ENCODE peak calls at places on chromosomes 7 and 10, in eight cellular contexts. S is testis; Y is Caco-2; D is breast epithelium; H is A549; R is CD8-positive, alpha-beta memory T cell; C is upper lobe of right lung; P is stomach. O is an unnamed sample.

GRCh38 chr10:62732841-62733653 is 71.5 kb upstream of the ADO start:
- DNase-seq in Y (no peak), H (no peak), R (peak; percentile 30), S (no peak), D (no peak), P (no peak), C (no peak), O (no peak)

GRCh38 chr7:76063525-76063924 is 15.6 kb downstream of the MDH2 start:
- DNase-seq in P (peak; percentile 86), Y (no peak), C (no peak), D (peak; percentile 40), R (no peak), H (no peak), S (peak; percentile 27), O (no peak)

GRCh38 chr10:79452174-79452611 is 6.8 kb upstream of the ZCCHC24 start:
- DNase-seq in R (no peak), C (no peak), D (no peak), S (peak; percentile 17), H (no peak), Y (no peak), P (no peak), O (no peak)

GRCh38 chr10:59099536-59099935 is 76.9 kb upstream of the PHYHIPL start:
- DNase-seq in D (no peak), R (no peak), Y (no peak), P (no peak), S (no peak), C (no peak), H (no peak), O (no peak)

GRCh38 chr10:76583711-76584161 is 1053.9 kb downstream of the KCNMA1 start:
- DNase-seq in P (no peak), D (no peak), R (no peak), C (no peak), Y (peak; percentile 45), S (no peak), H (peak; percentile 38), O (no peak)

GRCh38 chr10:15485684-15486316 is 114.7 kb upstream of the FAM171A1 start:
- DNase-seq in S (no peak), R (no peak), D (no peak), P (no peak), Y (no peak), H (no peak), C (no peak), O (no peak)

GRCh38 chr10:111598433-111599059 is 521.7 kb downstream of the ADRA2A start:
- DNase-seq in P (peak; percentile 32), D (no peak), H (peak; percentile 13), Y (peak; percentile 60), S (peak; percentile 82), R (peak; percentile 12), C (no peak), O (no peak)

GRCh38 chr7:82079527-82079926 is 309.7 kb upstream of the HGF start:
- DNase-seq in C (no peak), R (no peak), D (no peak), H (no peak), Y (no peak), P (no peak), S (no peak), O (no peak)

GRCh38 chr7:40306596-40306995 is 171.8 kb downstream of the SUGCT start:
- DNase-seq in P (no peak), R (no peak), H (no peak), C (no peak), D (no peak), S (no peak), Y (no peak), O (no peak)

GRCh38 chr10:11472158-11472753 is 139.2 kb downstream of the USP6NL start:
- DNase-seq in C (no peak), R (peak; percentile 55), S (peak; percentile 75), Y (peak; percentile 71), H (peak; percentile 51), D (no peak), P (peak; percentile 65), O (no peak)

GRCh38 chr7:20172736-20173334 is 44.3 kb downstream of the MACC1 start:
- DNase-seq in S (peak; percentile 83), H (peak; percentile 61), R (no peak), C (peak; percentile 58), P (peak; percentile 35), D (no peak), Y (peak; percentile 78), O (no peak)

GRCh38 chr10:110779489-110779888 is 92.2 kb upstream of the PDCD4 start:
- DNase-seq in S (no peak), C (no peak), Y (no peak), P (no peak), R (no peak), D (no peak), H (no peak), O (no peak)

GRCh38 chr10:90805211-90805610 is 52.6 kb downstream of the HTR7 start:
- DNase-seq in S (no peak), D (no peak), Y (no peak), H (no peak), R (no peak), P (no peak), C (no peak), O (no peak)

GRCh38 chr7:147023390-147023914 is 906.9 kb downstream of the CNTNAP2 start:
- DNase-seq in Y (no peak), H (no peak), C (no peak), D (no peak), P (no peak), S (no peak), R (no peak), O (no peak)

DNA sequence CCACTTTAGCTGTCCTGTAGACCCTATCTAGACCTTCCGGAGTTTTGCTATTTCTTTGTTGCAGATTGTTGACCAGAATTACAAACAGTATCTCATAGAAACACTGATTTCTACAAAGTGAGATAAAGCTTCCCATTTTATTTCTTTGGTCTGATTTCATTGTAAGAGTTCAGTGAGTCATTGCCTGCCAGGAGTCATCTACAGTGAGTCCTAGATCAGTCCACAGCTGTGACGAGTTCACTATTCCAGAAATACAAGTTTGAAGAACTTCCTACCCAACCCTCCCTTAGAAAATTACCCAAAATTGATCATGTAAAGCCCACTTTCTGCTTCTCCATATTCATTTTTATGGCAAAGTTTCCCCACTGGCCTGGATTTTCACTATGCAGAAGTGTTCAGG is 905.5 kb downstream of the CNTNAP2 start:
- DNase-seq in P (no peak), Y (no peak), C (no peak), S (no peak), R (no peak), D (no peak), H (no peak), O (no peak)
- H3K4me1 ChIP-seq in P (no peaks in the 10 kb centered on the region), Y (no peaks in the 10 kb centered on the region), C (no peaks in the 10 kb centered on the region), S (no peaks in the 10 kb centered on the region), R (no peaks in the 10 kb centered on the region), D (no peaks in the 10 kb centered on the region), H (no peaks in the 10 kb centered on the region), O (no peaks in the 10 kb centered on the region)

GRCh38 chr10:16491933-16492332 is 29.7 kb downstream of the C1QL3 start:
- DNase-seq in P (no peak), H (no peak), D (no peak), Y (no peak), C (no peak), R (no peak), S (no peak), O (no peak)

GRCh38 chr10:16497911-16498310 is 23.8 kb downstream of the C1QL3 start:
- DNase-seq in Y (no peak), C (no peak), H (no peak), P (no peak), R (no peak), S (no peak), D (no peak), O (no peak)

DNA sequence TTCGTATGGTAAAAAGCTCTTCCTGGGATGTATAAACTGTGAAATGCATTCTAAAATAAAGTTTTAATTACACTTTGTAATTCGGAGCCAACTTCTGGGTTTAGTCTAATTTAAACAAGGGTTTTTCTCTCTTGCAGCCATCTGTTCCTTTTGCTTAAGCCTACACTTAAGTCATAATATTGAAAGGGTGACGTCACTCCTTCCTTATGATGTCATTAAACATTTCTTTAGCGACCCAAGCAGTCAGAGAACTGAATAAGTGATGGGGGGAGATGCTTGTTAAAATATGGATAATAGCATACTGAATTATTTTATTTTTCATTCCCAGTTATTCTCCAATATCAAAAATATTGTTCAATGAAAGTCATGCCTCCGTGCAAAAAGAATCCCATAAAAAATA is 27.5 kb downstream of the C1QL3 start:
- DNase-seq in H (no peak), R (no peak), Y (no peak), D (no peak), P (no peak), C (no peak), S (no peak), O (no peak)
- H3K4me1 ChIP-seq in H (no peaks in the 10 kb centered on the region), R (no peaks in the 10 kb centered on the region), Y (peaks cover 13% of the 10 kb centered on the region), D (no peaks in the 10 kb centered on the region), P (no peaks in the 10 kb centered on the region), C (no peaks in the 10 kb centered on the region), S (no peaks in the 10 kb centered on the region), O (no peaks in the 10 kb centered on the region)

DNA sequence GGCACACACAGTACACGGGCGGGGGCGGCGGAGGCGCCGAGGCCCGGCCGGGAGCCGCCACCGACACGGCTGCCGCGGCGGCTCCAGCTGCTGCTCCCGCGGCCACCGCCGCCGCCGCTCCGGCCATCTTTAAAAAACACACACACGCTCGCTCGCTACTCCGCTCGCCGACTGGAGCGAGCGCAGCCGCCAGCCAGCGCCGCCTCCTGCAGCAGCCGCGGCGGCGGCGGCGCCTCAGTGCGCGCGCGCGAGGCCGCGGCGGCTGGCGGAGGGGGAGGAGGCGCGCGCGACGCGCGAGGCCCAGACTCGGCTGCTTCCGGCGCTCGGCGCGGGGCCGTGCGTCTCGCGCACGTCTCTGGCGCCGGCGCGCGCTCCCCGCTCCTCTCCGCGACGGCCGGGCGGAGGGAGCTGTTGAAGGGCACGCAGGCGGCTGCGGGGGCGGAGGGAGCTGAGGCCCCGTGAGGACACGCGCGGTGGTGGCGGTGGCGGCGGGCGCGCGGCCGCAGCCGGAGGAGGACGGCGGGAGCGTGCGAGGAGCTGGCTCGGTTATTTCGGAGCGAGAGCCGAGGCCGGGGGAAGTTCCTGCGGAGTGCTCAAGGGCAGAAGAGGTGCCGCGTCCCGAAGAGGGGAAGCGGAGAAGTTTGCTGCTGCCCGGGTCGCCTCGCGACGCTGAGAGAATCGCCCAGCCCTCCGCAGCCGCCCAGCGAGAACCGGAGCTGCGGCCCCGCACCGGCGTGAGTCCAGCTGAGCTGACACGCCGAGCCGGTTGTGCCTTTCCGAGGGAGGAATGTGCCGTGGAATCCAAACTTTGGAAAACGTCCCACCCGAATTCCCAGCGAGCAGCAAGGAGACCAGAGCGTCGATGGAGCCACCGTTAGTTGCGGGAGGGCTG is at the start of gene KDM7A:
- DNase-seq in C (peak; percentile 97), D (peak; percentile 87), P (peak; percentile 92), Y (peak; percentile 80), H (peak; percentile 72), R (peak; percentile 85), S (peak; percentile 95), O (peak; percentile 73)
- H3K4me1 ChIP-seq in C (peaks cover 10% of the 10 kb centered on the region), D (no peaks in the 10 kb centered on the region), P (peaks cover 34% of the 10 kb centered on the region), Y (no peaks in the 10 kb centered on the region), H (peaks cover 9% of the 10 kb centered on the region), R (peaks cover 27% of the 10 kb centered on the region), S (peaks cover 4% of the 10 kb centered on the region), O (peaks cover 3% of the 10 kb centered on the region)

DNA sequence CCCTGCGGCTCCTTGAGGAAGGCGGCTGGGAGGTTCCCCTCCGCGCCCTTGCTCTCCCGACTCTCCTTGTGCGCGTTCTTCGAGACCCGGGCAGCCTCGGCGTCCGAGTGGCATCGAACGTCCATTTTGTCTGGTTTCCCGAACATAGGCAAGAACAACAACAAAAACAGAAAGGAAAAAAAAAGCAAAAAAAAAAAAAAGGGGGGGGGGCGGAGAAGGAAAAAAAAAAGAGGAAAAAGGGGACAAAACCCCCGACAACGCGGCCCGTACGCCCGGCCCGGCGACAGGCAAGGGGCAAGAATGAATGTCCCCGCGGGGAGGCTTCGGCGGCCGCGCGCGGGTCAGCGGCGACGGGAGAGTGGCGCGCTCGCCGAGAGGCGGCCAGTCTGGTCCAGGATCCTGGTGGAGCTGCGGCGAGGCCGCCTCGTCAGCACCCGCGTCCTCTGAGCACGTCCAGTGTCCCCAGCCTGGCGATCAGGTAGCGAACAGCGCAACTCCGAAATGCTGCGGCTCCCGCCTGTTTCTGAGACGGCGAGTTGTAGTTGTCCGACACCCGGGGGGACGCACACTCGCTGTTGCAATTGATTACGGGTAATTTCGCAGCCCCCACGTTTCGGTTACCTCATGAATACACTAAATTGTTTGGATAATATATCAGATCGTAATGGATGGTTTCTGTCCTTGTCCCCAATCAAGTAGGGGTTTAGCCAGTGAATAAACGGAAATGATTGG is at the start of gene VAX1:
- DNase-seq in S (no peak), P (no peak), C (no peak), H (peak; percentile 66), Y (no peak), R (no peak), D (no peak), O (no peak)
- H3K4me1 ChIP-seq in S (no peaks in the 10 kb centered on the region), P (peaks cover 16% of the 10 kb centered on the region), C (peaks cover 10% of the 10 kb centered on the region), H (peaks cover 4% of the 10 kb centered on the region), Y (no peaks in the 10 kb centered on the region), R (no peaks in the 10 kb centered on the region), D (peaks cover 15% of the 10 kb centered on the region), O (no peaks in the 10 kb centered on the region)

O was measured in RWPE2.